ENCODE peak calls at places on chromosomes 16 and 17, in five cellular contexts. One of them, this sample, is unnamed.

GRCh38 chr17:21362331-21362931 is 13.7 kb upstream of the KCNJ12 start:
- DNase-seq in activated CD4-positive, alpha-beta T cell treated with anti-CD3 and anti-CD28 coated beads for 36 hours: no peak
- DNase-seq in sciatic nerve: no peak
- DNase-seq in effector memory CD4-positive, alpha-beta T cell: no peak
- DNase-seq in stromal cell of bone marrow: no peak
- DNase-seq in this sample: no peak

GRCh38 chr16:86581458-86581857 is 3.1 kb downstream of the FOXL1 start:
- DNase-seq in activated CD4-positive, alpha-beta T cell treated with anti-CD3 and anti-CD28 coated beads for 36 hours: no peak
- DNase-seq in sciatic nerve: no peak
- DNase-seq in effector memory CD4-positive, alpha-beta T cell: no peak
- DNase-seq in stromal cell of bone marrow: no peak
- DNase-seq in this sample: peak; percentile 86

GRCh38 chr17:79023886-79024771 is at the start of gene C1QTNF1:
- DNase-seq in activated CD4-positive, alpha-beta T cell treated with anti-CD3 and anti-CD28 coated beads for 36 hours: peak; percentile 56
- DNase-seq in sciatic nerve: peak; percentile 69
- DNase-seq in effector memory CD4-positive, alpha-beta T cell: peak; percentile 31
- DNase-seq in stromal cell of bone marrow: no peak
- DNase-seq in this sample: peak; percentile 83

GRCh38 chr16:4288148-4288921 is 15.5 kb upstream of the TFAP4 start:
- DNase-seq in activated CD4-positive, alpha-beta T cell treated with anti-CD3 and anti-CD28 coated beads for 36 hours: peak; percentile 87
- DNase-seq in sciatic nerve: peak; percentile 88
- DNase-seq in effector memory CD4-positive, alpha-beta T cell: peak; percentile 70
- DNase-seq in stromal cell of bone marrow: peak; percentile 25
- DNase-seq in this sample: peak; percentile 94

GRCh38 chr16:55494994-55495421 is 13.9 kb upstream of the LPCAT2 start:
- DNase-seq in activated CD4-positive, alpha-beta T cell treated with anti-CD3 and anti-CD28 coated beads for 36 hours: no peak
- DNase-seq in sciatic nerve: peak; percentile 72
- DNase-seq in effector memory CD4-positive, alpha-beta T cell: no peak
- DNase-seq in stromal cell of bone marrow: peak; percentile 81
- DNase-seq in this sample: peak; percentile 87

GRCh38 chr16:51243836-51244483 is 92.9 kb upstream of the SALL1 start:
- DNase-seq in activated CD4-positive, alpha-beta T cell treated with anti-CD3 and anti-CD28 coated beads for 36 hours: no peak
- DNase-seq in sciatic nerve: no peak
- DNase-seq in effector memory CD4-positive, alpha-beta T cell: no peak
- DNase-seq in stromal cell of bone marrow: no peak
- DNase-seq in this sample: no peak

GRCh38 chr16:24610421-24610765 is 71.0 kb downstream of the RBBP6 start:
- DNase-seq in activated CD4-positive, alpha-beta T cell treated with anti-CD3 and anti-CD28 coated beads for 36 hours: peak; percentile 41
- DNase-seq in sciatic nerve: no peak
- DNase-seq in effector memory CD4-positive, alpha-beta T cell: no peak
- DNase-seq in stromal cell of bone marrow: no peak
- DNase-seq in this sample: peak; percentile 64

GRCh38 chr17:66691644-66692500 is 143.0 kb upstream of the CACNG5 start:
- DNase-seq in activated CD4-positive, alpha-beta T cell treated with anti-CD3 and anti-CD28 coated beads for 36 hours: no peak
- DNase-seq in sciatic nerve: peak; percentile 71
- DNase-seq in effector memory CD4-positive, alpha-beta T cell: no peak
- DNase-seq in stromal cell of bone marrow: peak; percentile 36
- DNase-seq in this sample: peak; percentile 84

GRCh38 chr17:49496866-49497146 is 1.7 kb downstream of the NGFR start:
- DNase-seq in activated CD4-positive, alpha-beta T cell treated with anti-CD3 and anti-CD28 coated beads for 36 hours: peak; percentile 14
- DNase-seq in sciatic nerve: no peak
- DNase-seq in effector memory CD4-positive, alpha-beta T cell: no peak
- DNase-seq in stromal cell of bone marrow: no peak
- DNase-seq in this sample: no peak

GRCh38 chr16:11755022-11755760 is 12.5 kb upstream of the TXNDC11 start:
- DNase-seq in activated CD4-positive, alpha-beta T cell treated with anti-CD3 and anti-CD28 coated beads for 36 hours: no peak
- DNase-seq in sciatic nerve: no peak
- DNase-seq in effector memory CD4-positive, alpha-beta T cell: no peak
- DNase-seq in stromal cell of bone marrow: no peak
- DNase-seq in this sample: no peak

GRCh38 chr17:39863918-39864746 is at the start of gene IKZF3:
- DNase-seq in activated CD4-positive, alpha-beta T cell treated with anti-CD3 and anti-CD28 coated beads for 36 hours: peak; percentile 93
- DNase-seq in sciatic nerve: peak; percentile 63
- DNase-seq in effector memory CD4-positive, alpha-beta T cell: peak; percentile 82
- DNase-seq in stromal cell of bone marrow: no peak
- DNase-seq in this sample: peak; percentile 54

GRCh38 chr16:14364386-14365199 is 265.5 kb downstream of the PARN start:
- DNase-seq in activated CD4-positive, alpha-beta T cell treated with anti-CD3 and anti-CD28 coated beads for 36 hours: no peak
- DNase-seq in sciatic nerve: no peak
- DNase-seq in effector memory CD4-positive, alpha-beta T cell: no peak
- DNase-seq in stromal cell of bone marrow: no peak
- DNase-seq in this sample: peak; percentile 90

GRCh38 chr17:29384901-29385300 is 5.3 kb upstream of the TAOK1 start:
- DNase-seq in activated CD4-positive, alpha-beta T cell treated with anti-CD3 and anti-CD28 coated beads for 36 hours: no peak
- DNase-seq in sciatic nerve: no peak
- DNase-seq in effector memory CD4-positive, alpha-beta T cell: no peak
- DNase-seq in stromal cell of bone marrow: no peak
- DNase-seq in this sample: no peak

GRCh38 chr16:13829712-13830304 is 90.1 kb upstream of the ERCC4 start:
- DNase-seq in activated CD4-positive, alpha-beta T cell treated with anti-CD3 and anti-CD28 coated beads for 36 hours: no peak
- DNase-seq in sciatic nerve: no peak
- DNase-seq in effector memory CD4-positive, alpha-beta T cell: no peak
- DNase-seq in stromal cell of bone marrow: no peak
- DNase-seq in this sample: no peak